ENCODE peak calls at places on chromosome 5, in ten cellular contexts. C is endothelial cell of umbilical vein; F is esophagus muscularis mucosa; O is pancreas; B is upper lobe of right lung; V is naive thymus-derived CD4-positive, alpha-beta T cell; G is CD8-positive, alpha-beta T cell; L is CD4-positive, CD25-positive, alpha-beta regulatory T cell; Y is thyroid gland; P is IMR-90. R is an unnamed sample.

GRCh38 chr5:15719784-15720183 is 219.8 kb downstream of the FBXL7 start:
- DNase-seq in B (no peak), G (no peak), L (no peak), O (no peak), P (no peak), C (peak; percentile 85), Y (no peak), F (no peak), V (no peak), R (no peak)

GRCh38 chr5:32265902-32266301 is 46.8 kb downstream of the MTMR12 start:
- DNase-seq in B (no peak), V (no peak), C (no peak), F (no peak), O (no peak), P (no peak), Y (no peak), G (no peak), L (no peak), R (no peak)

GRCh38 chr5:54412913-54413312 is 42.6 kb upstream of the HSPB3 start:
- DNase-seq in G (no peak), B (no peak), V (no peak), L (no peak), C (no peak), Y (no peak), F (no peak), P (no peak), O (no peak), R (no peak)

GRCh38 chr5:170393235-170393634 is 4.1 kb upstream of the KCNMB1 start:
- DNase-seq in F (no peak), Y (no peak), L (peak; percentile 80), P (no peak), V (peak; percentile 30), C (no peak), B (no peak), O (no peak), G (no peak), R (no peak)

GRCh38 chr5:146494656-146495055 is 21.3 kb downstream of the GPR151 start:
- DNase-seq in Y (no peak), B (no peak), L (no peak), O (no peak), G (no peak), P (no peak), V (no peak), F (no peak), C (peak; percentile 40), R (no peak)

GRCh38 chr5:134561871-134562296 is 36.4 kb downstream of the JADE2 start:
- DNase-seq in P (peak; percentile 74), C (peak; percentile 98), Y (no peak), B (no peak), G (no peak), O (peak; percentile 38), V (no peak), F (no peak), L (peak; percentile 17), R (peak; percentile 89)

GRCh38 chr5:1204693-1205242 is 3.4 kb downstream of the SLC6A19 start:
- DNase-seq in G (no peak), Y (no peak), B (no peak), F (no peak), C (no peak), V (no peak), L (no peak), O (peak; percentile 71), P (peak; percentile 38), R (peak; percentile 1)

GRCh38 chr5:270340-270739 is 1.1 kb upstream of the PDCD6 start:
- DNase-seq in F (no peak), L (no peak), B (no peak), O (peak; percentile 66), P (no peak), V (no peak), G (no peak), Y (peak; percentile 13), C (no peak), R (no peak)

GRCh38 chr5:21791304-21791703 is 1061.8 kb downstream of the CDH12 start:
- DNase-seq in V (no peak), C (no peak), Y (no peak), L (no peak), F (no peak), B (no peak), P (peak; percentile 75), O (no peak), G (no peak), R (no peak)

GRCh38 chr5:150609843-150610584 is 30.4 kb upstream of the SYNPO start:
- DNase-seq in L (no peak), V (no peak), C (no peak), G (no peak), P (no peak), Y (peak; percentile 68), F (no peak), B (no peak), O (peak; percentile 33), R (peak; percentile 81)

GRCh38 chr5:173327948-173328895 is at the start of gene STC2:
- DNase-seq in F (no peak), L (peak; percentile 34), V (peak; percentile 79), G (no peak), B (no peak), P (peak; percentile 94), C (peak; percentile 82), O (peak; percentile 97), Y (peak; percentile 92), R (peak; percentile 74)

GRCh38 chr5:83471405-83472212 is at the start of gene VCAN:
- DNase-seq in C (no peak), V (peak; percentile 23), F (peak; percentile 95), P (peak; percentile 82), Y (peak; percentile 18), G (no peak), B (peak; percentile 63), L (no peak), O (peak; percentile 65), R (peak; percentile 90)

GRCh38 chr5:171092194-171092593 is 216.9 kb upstream of the TLX3 start:
- DNase-seq in C (peak; percentile 71), V (no peak), B (no peak), L (no peak), P (peak; percentile 68), O (no peak), F (no peak), G (no peak), Y (no peak), R (no peak)

GRCh38 chr5:66326276-66326675 is 182.2 kb downstream of the SREK1 start:
- DNase-seq in B (no peak), Y (no peak), L (no peak), F (no peak), C (no peak), G (no peak), V (no peak), O (no peak), P (no peak), R (no peak)

GRCh38 chr5:119343766-119344165 is 12.1 kb upstream of the TNFAIP8 start:
- DNase-seq in V (no peak), B (no peak), G (no peak), C (no peak), F (no peak), O (no peak), Y (no peak), L (peak; percentile 76), P (peak; percentile 65), R (no peak)

GRCh38 chr5:79505138-79505537 is 8.8 kb downstream of the HOMER1 start:
- DNase-seq in B (no peak), G (no peak), P (no peak), C (no peak), F (no peak), O (no peak), V (no peak), L (no peak), Y (no peak), R (no peak)

GRCh38 chr5:135398855-135399837 is at the start of gene MACROH2A1:
- DNase-seq in O (peak; percentile 94), V (peak; percentile 88), Y (peak; percentile 90), F (peak; percentile 95), B (peak; percentile 95), P (peak; percentile 79), G (peak; percentile 73), L (peak; percentile 89), C (peak; percentile 83), R (peak; percentile 92)

DNA sequence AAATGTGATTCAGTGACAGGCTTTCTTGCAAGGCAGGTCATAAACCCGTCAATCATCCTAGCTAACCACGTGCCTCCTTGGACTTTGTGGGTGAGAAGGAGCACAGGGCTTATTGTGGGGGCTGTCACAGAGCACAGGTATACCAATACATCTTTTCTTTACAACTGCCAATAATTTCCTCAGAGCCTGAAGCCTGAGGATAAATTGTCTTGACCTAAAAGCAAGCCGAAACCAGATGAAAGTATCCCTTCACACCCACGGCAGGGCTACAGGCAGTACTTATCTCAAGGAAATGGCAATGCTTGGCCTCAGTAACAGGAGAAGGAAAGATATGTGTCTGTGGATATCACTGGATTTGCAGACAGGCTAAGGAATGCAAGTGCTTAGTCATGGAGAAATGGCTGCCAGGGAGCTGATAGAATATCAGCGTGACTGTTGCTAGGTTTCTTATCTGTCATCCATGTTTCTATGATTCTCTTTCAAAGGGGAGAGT is 90.3 kb upstream of the ZNF366 start:
- DNase-seq in L (no peak), F (peak; percentile 70), Y (peak; percentile 12), O (no peak), G (no peak), P (peak; percentile 95), B (no peak), C (peak; percentile 94), V (no peak), R (peak; percentile 25)
- H3K4me1 ChIP-seq in L (no peaks in the 10 kb centered on the region), F (peaks cover 21% of the 10 kb centered on the region), Y (peaks cover 20% of the 10 kb centered on the region), O (peaks cover 11% of the 10 kb centered on the region), G (no peaks in the 10 kb centered on the region), P (peaks cover 24% of the 10 kb centered on the region), B (peaks cover 27% of the 10 kb centered on the region), C (peaks cover 60% of the 10 kb centered on the region), V (no peaks in the 10 kb centered on the region), R (peaks cover 3% of the 10 kb centered on the region)

DNA sequence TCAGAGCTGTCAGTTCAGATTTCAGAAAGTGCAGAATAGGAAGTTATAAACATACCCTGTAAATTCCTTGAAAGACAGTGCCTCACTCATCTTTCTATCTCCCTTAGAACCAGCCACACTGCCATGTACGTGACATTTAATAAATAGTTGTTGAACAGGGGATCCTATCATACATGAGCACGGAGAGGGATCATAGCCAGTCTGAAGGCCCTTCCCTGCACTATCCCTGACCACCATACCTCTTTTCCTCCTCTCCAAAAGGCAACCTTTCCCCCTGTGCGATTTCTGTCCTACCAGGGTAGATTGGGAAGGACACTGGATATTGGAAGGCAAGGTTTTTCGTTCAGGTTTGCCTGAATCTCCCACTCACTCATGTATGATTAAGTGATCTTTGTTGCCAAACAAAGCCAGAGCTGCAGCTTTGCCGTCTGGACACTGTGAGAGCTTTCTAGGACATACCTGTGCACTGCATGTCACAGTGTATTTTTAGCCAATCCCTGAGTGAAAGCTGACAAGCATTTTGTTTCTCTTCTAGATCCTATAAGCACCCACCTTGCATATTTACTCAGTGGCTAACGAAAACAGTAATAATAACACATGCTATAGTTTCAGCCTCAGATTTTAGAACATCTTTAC is 986.5 kb upstream of the WWC1 start:
- DNase-seq in B (no peak), G (no peak), L (no peak), C (no peak), F (no peak), V (no peak), P (no peak), Y (peak; percentile 24), O (no peak), R (no peak)
- H3K27ac ChIP-seq in B (no peak overlapping the region), G (no peak overlapping the region), L (no peak overlapping the region), C (no peak overlapping the region), F (no peak overlapping the region), V (no peak overlapping the region), P (no peak overlapping the region), Y (no peak overlapping the region), O (no peak overlapping the region), R (no peak overlapping the region)

GRCh38 chr5:179205277-179205676 is 140.0 kb downstream of the ADAMTS2 start:
- DNase-seq in Y (no peak), C (no peak), V (no peak), P (no peak), G (no peak), O (peak; percentile 14), L (no peak), B (no peak), F (no peak), R (no peak)
- H3K9me3 ChIP-seq in Y (no peaks in the 10 kb centered on the region), C (peaks cover 7% of the 10 kb centered on the region), V (no peaks in the 10 kb centered on the region), P (no peaks in the 10 kb centered on the region), G (no peaks in the 10 kb centered on the region), O (no peaks in the 10 kb centered on the region), L (no peaks in the 10 kb centered on the region), B (no peaks in the 10 kb centered on the region), F (no peaks in the 10 kb centered on the region), R (no peaks in the 10 kb centered on the region)

GRCh38 chr5:164002653-164003052 is 497.2 kb downstream of the MAT2B start:
- DNase-seq in O (no peak), G (no peak), P (peak; percentile 22), C (no peak), Y (no peak), L (no peak), B (no peak), F (no peak), V (no peak), R (no peak)
- H3K4me1 ChIP-seq in O (no peaks in the 10 kb centered on the region), G (no peaks in the 10 kb centered on the region), P (no peaks in the 10 kb centered on the region), C (no peaks in the 10 kb centered on the region), Y (no peaks in the 10 kb centered on the region), L (no peaks in the 10 kb centered on the region), B (no peaks in the 10 kb centered on the region), F (no peaks in the 10 kb centered on the region), V (no peaks in the 10 kb centered on the region), R (no peaks in the 10 kb centered on the region)

R was measured in right cardiac atrium.